ENCODE peak calls at places on chromosomes 2 and 18, in four cellular contexts. F is cardiac muscle cell, C is upper lobe of right lung, V is kidney epithelial cell. S is an unnamed sample. For H3K36me3, the result is how much of the 10 kb centered on the place peaks cover.

GRCh38 chr2:62577994-62578836 is 72.2 kb upstream of the TMEM17 start:
- DNase-seq in F (peak), C (no peak), V (peak), S (no peak)

GRCh38 chr2:4792126-4792525 is 900.1 kb upstream of the SOX11 start:
- DNase-seq in F (no peak), C (no peak), V (no peak), S (no peak)

GRCh38 chr2:68466778-68467076 is 367 bp downstream of the FBXO48 start:
- DNase-seq in F (no peak), C (no peak), V (no peak), S (no peak)

GRCh38 chr2:10501980-10502802 is 54.1 kb upstream of the ODC1 start:
- DNase-seq in F (no peak), C (no peak), V (no peak), S (no peak)

GRCh38 chr2:10471956-10472355 is 23.8 kb upstream of the ODC1 start:
- DNase-seq in F (no peak), C (no peak), V (no peak), S (no peak)

GRCh38 chr2:39484206-39484605 is 47.1 kb upstream of the MAP4K3 start:
- DNase-seq in F (no peak), C (no peak), V (no peak), S (no peak)

GRCh38 chr2:11292464-11293255 is 51.8 kb downstream of the ROCK2 start:
- DNase-seq in F (peak), C (no peak), V (no peak), S (no peak)

GRCh38 chr2:139162456-139162855 is 382.3 kb upstream of the NXPH2 start:
- DNase-seq in F (no peak), C (no peak), V (no peak), S (no peak)

GRCh38 chr2:174771631-174772491 is 7.6 kb upstream of the CHRNA1 start:
- DNase-seq in F (peak), C (peak), V (no peak), S (no peak)

GRCh38 chr2:98771771-98772521 is 41.0 kb upstream of the MGAT4A start:
- DNase-seq in F (peak), C (no peak), V (no peak), S (peak)

GRCh38 chr2:207662203-207662602 is 37.0 kb upstream of the METTL21A start:
- DNase-seq in F (no peak), C (no peak), V (no peak), S (peak)

GRCh38 chr18:23735021-23735464 is 45.8 kb downstream of the LAMA3 start:
- DNase-seq in F (peak), C (no peak), V (peak), S (no peak)

GRCh38 chr2:213846856-213847255 is 562.6 kb downstream of the SPAG16 start:
- DNase-seq in F (no peak), C (no peak), V (no peak), S (no peak)

GRCh38 chr18:3060667-3061580 is 48.0 kb upstream of the LPIN2 start:
- DNase-seq in F (no peak), C (no peak), V (no peak), S (no peak)

GRCh38 chr2:28691774-28692281 is 59.8 kb upstream of the PPP1CB start:
- DNase-seq in F (peak), C (no peak), V (peak), S (no peak)

GRCh38 chr2:206443735-206444527 is 599 bp downstream of the ADAM23 start:
- DNase-seq in F (peak), C (no peak), V (no peak), S (peak)

GRCh38 chr18:11808001-11808855 is 43.0 kb upstream of the CHMP1B start:
- DNase-seq in F (peak), C (no peak), V (peak), S (no peak)

GRCh38 chr18:8705280-8705940 is at the start of gene MTCL1:
- DNase-seq in F (peak), C (peak), V (no peak), S (peak)

GRCh38 chr2:40213071-40213470 is 238.8 kb downstream of the SLC8A1 start:
- DNase-seq in F (peak), C (no peak), V (no peak), S (no peak)

GRCh38 chr2:26471766-26472706 is 5.9 kb downstream of the OTOF start:
- DNase-seq in F (no peak), C (no peak), V (no peak), S (no peak)

GRCh38 chr2:102483086-102483485 is 10.1 kb downstream of the SLC9A4 start:
- DNase-seq in F (no peak), C (no peak), V (no peak), S (no peak)

GRCh38 chr2:12931211-12931844 is 214.6 kb downstream of the TRIB2 start:
- DNase-seq in F (peak), C (no peak), V (no peak), S (no peak)

GRCh38 chr18:51070545-51070944 is 40.5 kb downstream of the SMAD4 start:
- DNase-seq in F (peak), C (no peak), V (peak), S (no peak)

GRCh38 chr2:216548901-216549321 is 50.3 kb downstream of the RPL37A start:
- DNase-seq in F (no peak), C (no peak), V (no peak), S (no peak)

GRCh38 chr2:8282858-8283252 is 399.0 kb upstream of the ID2 start:
- DNase-seq in F (no peak), C (no peak), V (no peak), S (no peak)

GRCh38 chr2:17171446-17172049 is 346.7 kb downstream of the RAD51AP2 start:
- DNase-seq in F (peak), C (no peak), V (no peak), S (no peak)

GRCh38 chr2:28406276-28407096 is 13.8 kb downstream of the FOSL2 start:
- DNase-seq in F (peak), C (peak), V (no peak), S (no peak)

GRCh38 chr18:25262920-25263319 is 89.0 kb downstream of the ZNF521 start:
- DNase-seq in F (no peak), C (no peak), V (no peak), S (no peak)

GRCh38 chr2:200756618-200757321 is 54.9 kb upstream of the BZW1 start:
- DNase-seq in F (peak), C (no peak), V (peak), S (no peak)

GRCh38 chr2:99217929-99218501 is 37.0 kb downstream of the MRPL30 start:
- DNase-seq in F (peak), C (no peak), V (no peak), S (no peak)

GRCh38 chr2:22281033-22281432 is 1103.9 kb upstream of the KLHL29 start:
- DNase-seq in F (peak), C (no peak), V (no peak), S (no peak)

GRCh38 chr18:10006261-10006903 is 92.6 kb downstream of the VAPA start:
- DNase-seq in F (peak), C (no peak), V (no peak), S (no peak)

GRCh38 chr2:95053543-95053942 is 28.0 kb downstream of the MAL start:
- DNase-seq in F (no peak), C (peak), V (no peak), S (no peak)

GRCh38 chr2:31253344-31254155 is 19.6 kb downstream of the EHD3 start:
- DNase-seq in F (no peak), C (no peak), V (no peak), S (peak)

GRCh38 chr2:179613299-179613651 is 248.1 kb downstream of the ZNF385B start:
- DNase-seq in F (no peak), C (no peak), V (no peak), S (no peak)

GRCh38 chr2:68088950-68089349 is 26.1 kb upstream of the C1D start:
- DNase-seq in F (no peak), C (no peak), V (no peak), S (no peak)

GRCh38 chr2:201419986-201420385 is 31.3 kb downstream of the TRAK2 start:
- DNase-seq in F (no peak), C (no peak), V (no peak), S (no peak)

GRCh38 chr2:96158554-96158940 is 13.3 kb upstream of the DUSP2 start:
- DNase-seq in F (no peak), C (peak), V (no peak), S (no peak)

GRCh38 chr2:196729418-196729817 is 70.1 kb downstream of the GTF3C3 start:
- DNase-seq in F (no peak), C (no peak), V (no peak), S (no peak)
- H3K36me3 ChIP-seq in F (under half), C (under half), V (under half), S (under half)

GRCh38 chr2:165903406-165903805 is 50.2 kb downstream of the TTC21B start:
- DNase-seq in F (no peak), C (no peak), V (no peak), S (no peak)
- H3K36me3 ChIP-seq in F (under half), C (under half), V (under half), S (under half)

GRCh38 chr18:80149667-80150066 is 40.6 kb downstream of the ADNP2 start:
- DNase-seq in F (no peak), C (no peak), V (no peak), S (no peak)

GRCh38 chr18:80158365-80158764 is 49.3 kb downstream of the ADNP2 start:
- DNase-seq in F (no peak), C (no peak), V (no peak), S (no peak)

GRCh38 chr18:80159713-80160636 is 50.9 kb downstream of the ADNP2 start:
- DNase-seq in F (peak), C (peak), V (no peak), S (peak)

GRCh38 chr18:80157708-80158343 is 48.8 kb downstream of the ADNP2 start:
- DNase-seq in F (peak), C (peak), V (peak), S (no peak)

DNA sequence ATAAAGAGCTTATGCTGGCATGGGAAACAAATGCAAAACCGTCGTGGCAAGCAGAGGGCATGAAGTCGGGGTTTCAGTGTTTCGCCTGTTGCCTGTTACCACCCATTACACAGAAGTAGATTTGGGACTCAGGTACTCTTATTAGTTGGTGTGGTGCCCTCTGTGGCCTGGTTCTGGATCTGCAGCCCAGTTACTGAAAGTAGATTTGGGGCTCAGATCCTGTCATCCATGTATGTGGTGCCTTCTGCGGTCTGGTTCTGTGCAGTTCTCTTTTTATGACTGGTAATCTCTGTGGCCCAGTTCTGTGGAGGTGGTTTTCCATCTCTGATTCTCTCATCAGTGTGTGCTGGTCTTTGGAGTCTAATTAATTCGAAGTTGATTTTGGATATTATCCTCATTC is 45.2 kb downstream of the ADNP2 start:
- DNase-seq in F (peak), C (no peak), V (no peak), S (no peak)
- H3K36me3 ChIP-seq in F (under half), C (under half), V (under half), S (under half)

GRCh38 chr2:15607709-15608391 is 16.2 kb downstream of the DDX1 start:
- DNase-seq in F (no peak), C (no peak), V (no peak), S (no peak)
- H3K36me3 ChIP-seq in F (half or more), C (half or more), V (under half), S (under half)

DNA sequence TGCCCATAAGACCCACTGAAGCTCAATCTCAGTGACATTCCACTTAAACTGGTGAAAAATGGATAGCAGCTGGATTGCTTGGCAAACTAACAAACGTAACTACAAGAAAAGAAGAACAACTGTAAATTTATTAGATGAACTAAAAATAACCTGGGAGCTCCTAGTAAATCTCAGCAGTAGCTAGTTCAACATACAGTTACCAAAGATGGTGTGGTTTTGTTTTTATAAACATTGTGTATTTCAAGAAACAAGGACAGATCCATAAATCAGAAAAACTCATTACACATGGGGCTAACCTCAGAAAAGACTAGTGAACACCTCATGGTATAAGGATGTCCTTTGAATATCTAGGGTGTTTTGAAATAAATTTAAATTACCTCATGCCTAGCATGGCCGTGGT is 532.0 kb downstream of the XIRP2 start:
- DNase-seq in F (no peak), C (no peak), V (no peak), S (no peak)
- H3K36me3 ChIP-seq in F (under half), C (under half), V (under half), S (under half)

DNA sequence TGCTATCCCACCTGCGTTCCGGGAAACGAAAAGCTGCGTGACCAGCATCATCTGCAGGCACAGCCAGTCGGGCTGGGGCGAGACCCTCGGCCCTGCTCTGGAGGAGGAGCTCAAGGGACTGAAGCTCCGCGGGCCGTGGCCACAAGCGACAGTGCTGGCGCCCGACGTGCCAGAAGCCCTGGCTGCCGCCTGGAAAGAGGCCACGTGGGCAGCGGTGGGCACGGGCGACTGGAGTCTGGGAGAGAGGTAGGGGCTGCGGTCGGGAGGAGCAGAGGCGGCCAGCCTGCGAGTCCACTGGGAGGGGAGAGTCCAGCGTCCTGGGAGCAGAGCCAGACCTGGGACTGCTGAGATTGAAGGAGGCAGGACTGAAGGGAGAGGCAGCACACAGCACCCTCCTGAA is 9.2 kb downstream of the DTYMK start:
- DNase-seq in F (no peak), C (no peak), V (no peak), S (no peak)
- H3K36me3 ChIP-seq in F (under half), C (under half), V (under half), S (under half)

GRCh38 chr2:108809936-108810335 is 23.4 kb downstream of the CCDC138 start:
- DNase-seq in F (no peak), C (no peak), V (no peak), S (no peak)

GRCh38 chr2:108813732-108814131 is 27.2 kb downstream of the CCDC138 start:
- DNase-seq in F (no peak), C (no peak), V (no peak), S (no peak)

GRCh38 chr2:108806362-108806761 is 19.8 kb downstream of the CCDC138 start:
- DNase-seq in F (no peak), C (no peak), V (no peak), S (no peak)

GRCh38 chr2:108805782-108806181 is 19.2 kb downstream of the CCDC138 start:
- DNase-seq in F (no peak), C (no peak), V (no peak), S (no peak)

GRCh38 chr2:108810993-108811957 is 24.7 kb downstream of the CCDC138 start:
- DNase-seq in F (no peak), C (no peak), V (no peak), S (no peak)
- H3K36me3 ChIP-seq in F (under half), C (under half), V (under half), S (under half)